ENCODE peak calls at places on chromosomes 3 and 15, in seven cellular contexts. One of them, this sample, is unnamed.

GRCh38 chr3:128170866-128171516 is 17.7 kb downstream of the EEFSEC start:
- DNase-seq in Calu3: peak
- DNase-seq in NB4: peak
- DNase-seq in activated effector memory CD4-positive, alpha-beta T cell treated with anti-CD3 and anti-CD28 coated beads, Interleukin-2, amount 50 U/mL, for 16 hours: no peak
- DNase-seq in occipital lobe: peak
- DNase-seq in ecto neural progenitor cell: peak
- DNase-seq in astrocyte: peak
- DNase-seq in this sample: peak

GRCh38 chr3:159007331-159007730 is 205.5 kb downstream of the MFSD1 start:
- DNase-seq in activated effector memory CD4-positive, alpha-beta T cell treated with anti-CD3 and anti-CD28 coated beads, Interleukin-2, amount 50 U/mL, for 16 hours: no peak
- DNase-seq in NB4: no peak
- DNase-seq in Calu3: no peak
- DNase-seq in astrocyte: no peak
- DNase-seq in ecto neural progenitor cell: no peak
- DNase-seq in occipital lobe: no peak
- DNase-seq in this sample: no peak

GRCh38 chr15:51180534-51180933 is 85.8 kb upstream of the TNFAIP8L3 start:
- DNase-seq in NB4: no peak
- DNase-seq in astrocyte: no peak
- DNase-seq in activated effector memory CD4-positive, alpha-beta T cell treated with anti-CD3 and anti-CD28 coated beads, Interleukin-2, amount 50 U/mL, for 16 hours: no peak
- DNase-seq in occipital lobe: no peak
- DNase-seq in Calu3: no peak
- DNase-seq in ecto neural progenitor cell: peak
- DNase-seq in this sample: no peak

GRCh38 chr15:20356444-20357138 is 185.0 kb downstream of the GOLGA6L6 start:
- DNase-seq in astrocyte: no peak
- DNase-seq in Calu3: no peak
- DNase-seq in occipital lobe: no peak
- DNase-seq in NB4: peak
- DNase-seq in ecto neural progenitor cell: peak
- DNase-seq in activated effector memory CD4-positive, alpha-beta T cell treated with anti-CD3 and anti-CD28 coated beads, Interleukin-2, amount 50 U/mL, for 16 hours: peak
- DNase-seq in this sample: peak

GRCh38 chr15:48315041-48315440 is 16.2 kb upstream of the DUT start:
- DNase-seq in occipital lobe: no peak
- DNase-seq in astrocyte: no peak
- DNase-seq in Calu3: no peak
- DNase-seq in activated effector memory CD4-positive, alpha-beta T cell treated with anti-CD3 and anti-CD28 coated beads, Interleukin-2, amount 50 U/mL, for 16 hours: no peak
- DNase-seq in NB4: no peak
- DNase-seq in ecto neural progenitor cell: peak
- DNase-seq in this sample: no peak

GRCh38 chr15:73773428-73773827 is 20.3 kb upstream of the INSYN1 start:
- DNase-seq in astrocyte: no peak
- DNase-seq in Calu3: no peak
- DNase-seq in ecto neural progenitor cell: no peak
- DNase-seq in occipital lobe: no peak
- DNase-seq in activated effector memory CD4-positive, alpha-beta T cell treated with anti-CD3 and anti-CD28 coated beads, Interleukin-2, amount 50 U/mL, for 16 hours: no peak
- DNase-seq in NB4: no peak
- DNase-seq in this sample: no peak

GRCh38 chr3:112013058-112013783 is 14.5 kb downstream of the TAGLN3 start:
- DNase-seq in astrocyte: peak
- DNase-seq in ecto neural progenitor cell: peak
- DNase-seq in NB4: peak
- DNase-seq in activated effector memory CD4-positive, alpha-beta T cell treated with anti-CD3 and anti-CD28 coated beads, Interleukin-2, amount 50 U/mL, for 16 hours: peak
- DNase-seq in occipital lobe: peak
- DNase-seq in Calu3: peak
- DNase-seq in this sample: peak

GRCh38 chr3:31692714-31693113 is 160.0 kb downstream of the STT3B start:
- DNase-seq in occipital lobe: no peak
- DNase-seq in astrocyte: no peak
- DNase-seq in ecto neural progenitor cell: no peak
- DNase-seq in Calu3: no peak
- DNase-seq in NB4: peak
- DNase-seq in activated effector memory CD4-positive, alpha-beta T cell treated with anti-CD3 and anti-CD28 coated beads, Interleukin-2, amount 50 U/mL, for 16 hours: no peak
- DNase-seq in this sample: peak

GRCh38 chr3:53243165-53243564 is 12.7 kb downstream of the TKT start:
- DNase-seq in Calu3: no peak
- DNase-seq in NB4: no peak
- DNase-seq in ecto neural progenitor cell: no peak
- DNase-seq in astrocyte: peak
- DNase-seq in activated effector memory CD4-positive, alpha-beta T cell treated with anti-CD3 and anti-CD28 coated beads, Interleukin-2, amount 50 U/mL, for 16 hours: no peak
- DNase-seq in occipital lobe: no peak
- DNase-seq in this sample: no peak

GRCh38 chr3:149224736-149225594 is 3.3 kb upstream of the CP start:
- DNase-seq in astrocyte: peak
- DNase-seq in Calu3: peak
- DNase-seq in NB4: peak
- DNase-seq in occipital lobe: no peak
- DNase-seq in activated effector memory CD4-positive, alpha-beta T cell treated with anti-CD3 and anti-CD28 coated beads, Interleukin-2, amount 50 U/mL, for 16 hours: no peak
- DNase-seq in ecto neural progenitor cell: no peak
- DNase-seq in this sample: no peak